ENCODE peak calls at places on chromosome 15, in five cellular contexts. One of them, this sample, is unnamed.

GRCh38 chr15:60580650-60581415 is 101.9 kb upstream of the ICE2 start:
- DNase-seq in IMR-90: no peak
- DNase-seq in endodermal cell: no peak
- DNase-seq in pancreas: no peak
- DNase-seq in A549: no peak
- DNase-seq in this sample: no peak

GRCh38 chr15:54803139-54803808 is 393.5 kb downstream of the RSL24D1 start:
- DNase-seq in IMR-90: peak; percentile 0
- DNase-seq in endodermal cell: no peak
- DNase-seq in pancreas: no peak
- DNase-seq in A549: peak; percentile 0
- DNase-seq in this sample: no peak

GRCh38 chr15:69451951-69452701 is 492 bp upstream of the RPLP1 start:
- DNase-seq in IMR-90: peak; percentile 56
- DNase-seq in endodermal cell: no peak
- DNase-seq in pancreas: no peak
- DNase-seq in A549: no peak
- DNase-seq in this sample: peak; percentile 30

GRCh38 chr15:40355976-40356585 is 1.9 kb upstream of the DISP2 start:
- DNase-seq in IMR-90: no peak
- DNase-seq in endodermal cell: no peak
- DNase-seq in pancreas: no peak
- DNase-seq in A549: no peak
- DNase-seq in this sample: no peak

GRCh38 chr15:40312370-40313158 is 4.8 kb upstream of the PLCB2 start:
- DNase-seq in IMR-90: no peak
- DNase-seq in endodermal cell: no peak
- DNase-seq in pancreas: peak; percentile 61
- DNase-seq in A549: no peak
- DNase-seq in this sample: no peak

GRCh38 chr15:38074029-38074428 is 139.6 kb downstream of the TMCO5A start:
- DNase-seq in IMR-90: no peak
- DNase-seq in endodermal cell: no peak
- DNase-seq in pancreas: no peak
- DNase-seq in A549: no peak
- DNase-seq in this sample: no peak

GRCh38 chr15:33034588-33034987 is 159.9 kb downstream of the FMN1 start:
- DNase-seq in IMR-90: no peak
- DNase-seq in endodermal cell: no peak
- DNase-seq in pancreas: no peak
- DNase-seq in A549: no peak
- DNase-seq in this sample: no peak

GRCh38 chr15:89679221-89679620 is at the start of gene PLIN1:
- DNase-seq in IMR-90: no peak
- DNase-seq in endodermal cell: no peak
- DNase-seq in pancreas: no peak
- DNase-seq in A549: no peak
- DNase-seq in this sample: no peak

GRCh38 chr15:34161329-34161953 is 48.5 kb downstream of the KATNBL1 start:
- DNase-seq in IMR-90: peak; percentile 11
- DNase-seq in endodermal cell: peak; percentile 58
- DNase-seq in pancreas: no peak
- DNase-seq in A549: peak; percentile 15
- DNase-seq in this sample: no peak

GRCh38 chr15:59689626-59690236 is 611 bp upstream of the BNIP2 start:
- DNase-seq in IMR-90: peak; percentile 47
- DNase-seq in endodermal cell: peak; percentile 91
- DNase-seq in pancreas: peak; percentile 89
- DNase-seq in A549: no peak
- DNase-seq in this sample: peak; percentile 76

GRCh38 chr15:38049876-38050275 is 115.4 kb downstream of the TMCO5A start:
- DNase-seq in IMR-90: no peak
- DNase-seq in endodermal cell: no peak
- DNase-seq in pancreas: no peak
- DNase-seq in A549: no peak
- DNase-seq in this sample: no peak

GRCh38 chr15:23397779-23398178 is 43.2 kb downstream of the GOLGA8S start:
- DNase-seq in IMR-90: no peak
- DNase-seq in endodermal cell: no peak
- DNase-seq in pancreas: no peak
- DNase-seq in A549: no peak
- DNase-seq in this sample: no peak

GRCh38 chr15:24961967-24962366 is 7.2 kb downstream of the SNRPN start:
- DNase-seq in IMR-90: no peak
- DNase-seq in endodermal cell: no peak
- DNase-seq in pancreas: no peak
- DNase-seq in A549: no peak
- DNase-seq in this sample: no peak

GRCh38 chr15:24962880-24963279 is 8.1 kb downstream of the SNRPN start:
- DNase-seq in IMR-90: no peak
- DNase-seq in endodermal cell: no peak
- DNase-seq in pancreas: no peak
- DNase-seq in A549: no peak
- DNase-seq in this sample: no peak

GRCh38 chr15:24971772-24972171 is 17.0 kb downstream of the SNRPN start:
- DNase-seq in IMR-90: no peak
- DNase-seq in endodermal cell: no peak
- DNase-seq in pancreas: no peak
- DNase-seq in A549: no peak
- DNase-seq in this sample: no peak

GRCh38 chr15:24971052-24971451 is 16.3 kb downstream of the SNRPN start:
- DNase-seq in IMR-90: no peak
- DNase-seq in endodermal cell: no peak
- DNase-seq in pancreas: no peak
- DNase-seq in A549: no peak
- DNase-seq in this sample: no peak

GRCh38 chr15:24966364-24967103 is 11.7 kb downstream of the SNRPN start:
- DNase-seq in IMR-90: no peak
- DNase-seq in endodermal cell: no peak
- DNase-seq in pancreas: no peak
- DNase-seq in A549: no peak
- DNase-seq in this sample: no peak
- H3K9me3 ChIP-seq in IMR-90: no peaks in the 10 kb centered on the region
- H3K9me3 ChIP-seq in endodermal cell: peaks cover 21% of the 10 kb centered on the region
- H3K9me3 ChIP-seq in pancreas: no peaks in the 10 kb centered on the region
- H3K9me3 ChIP-seq in A549: peaks cover 25% of the 10 kb centered on the region
- H3K9me3 ChIP-seq in this sample: no peaks in the 10 kb centered on the region

GRCh38 chr15:25179673-25180511 is 225.1 kb downstream of the SNRPN start:
- DNase-seq in IMR-90: no peak
- DNase-seq in endodermal cell: peak; percentile 12
- DNase-seq in pancreas: peak; percentile 42
- DNase-seq in A549: no peak
- DNase-seq in this sample: peak; percentile 5
- H3K9me3 ChIP-seq in IMR-90: peaks cover 83% of the 10 kb centered on the region
- H3K9me3 ChIP-seq in endodermal cell: peaks cover 6% of the 10 kb centered on the region
- H3K9me3 ChIP-seq in pancreas: no peaks in the 10 kb centered on the region
- H3K9me3 ChIP-seq in A549: no peaks in the 10 kb centered on the region
- H3K9me3 ChIP-seq in this sample: no peaks in the 10 kb centered on the region

GRCh38 chr15:25094519-25094918 is 139.7 kb downstream of the SNRPN start:
- DNase-seq in IMR-90: no peak
- DNase-seq in endodermal cell: peak; percentile 22
- DNase-seq in pancreas: no peak
- DNase-seq in A549: no peak
- DNase-seq in this sample: no peak
- H3K9me3 ChIP-seq in IMR-90: peaks cover 30% of the 10 kb centered on the region
- H3K9me3 ChIP-seq in endodermal cell: peaks cover 12% of the 10 kb centered on the region
- H3K9me3 ChIP-seq in pancreas: no peaks in the 10 kb centered on the region
- H3K9me3 ChIP-seq in A549: no peaks in the 10 kb centered on the region
- H3K9me3 ChIP-seq in this sample: peaks cover 44% of the 10 kb centered on the region

GRCh38 chr15:47570451-47570850 is 146.9 kb upstream of the SEMA6D start:
- DNase-seq in IMR-90: no peak
- DNase-seq in endodermal cell: no peak
- DNase-seq in pancreas: no peak
- DNase-seq in A549: no peak
- DNase-seq in this sample: no peak

GRCh38 chr15:47568030-47568429 is 149.3 kb upstream of the SEMA6D start:
- DNase-seq in IMR-90: no peak
- DNase-seq in endodermal cell: no peak
- DNase-seq in pancreas: no peak
- DNase-seq in A549: no peak
- DNase-seq in this sample: no peak

GRCh38 chr15:47566610-47567009 is 150.7 kb upstream of the SEMA6D start:
- DNase-seq in IMR-90: no peak
- DNase-seq in endodermal cell: no peak
- DNase-seq in pancreas: no peak
- DNase-seq in A549: no peak
- DNase-seq in this sample: no peak

GRCh38 chr15:47571241-47571640 is 146.1 kb upstream of the SEMA6D start:
- DNase-seq in IMR-90: no peak
- DNase-seq in endodermal cell: no peak
- DNase-seq in pancreas: no peak
- DNase-seq in A549: no peak
- DNase-seq in this sample: no peak

DNA sequence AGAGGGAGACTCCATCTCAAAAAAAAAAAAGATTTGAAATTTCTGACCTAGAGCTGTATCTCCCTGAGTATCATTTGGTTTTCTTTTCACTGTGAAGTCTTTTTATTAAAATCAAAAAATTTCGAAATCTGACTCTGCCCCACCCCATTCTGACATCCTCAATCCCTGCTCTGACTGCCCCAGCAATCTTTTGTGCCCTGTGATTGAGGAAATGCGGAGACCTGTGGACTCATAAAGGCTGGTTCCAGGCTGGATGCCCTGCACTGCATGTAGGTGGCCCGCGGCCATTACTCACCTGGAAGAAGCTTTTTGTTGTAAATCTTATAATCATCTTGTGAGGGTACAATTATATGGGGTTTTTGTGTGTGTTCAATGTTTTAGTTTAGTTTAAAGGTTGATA is 147.3 kb upstream of the SEMA6D start:
- DNase-seq in IMR-90: no peak
- DNase-seq in endodermal cell: no peak
- DNase-seq in pancreas: no peak
- DNase-seq in A549: no peak
- DNase-seq in this sample: no peak
- H3K9me3 ChIP-seq in IMR-90: no peaks in the 10 kb centered on the region
- H3K9me3 ChIP-seq in endodermal cell: no peaks in the 10 kb centered on the region
- H3K9me3 ChIP-seq in pancreas: no peaks in the 10 kb centered on the region
- H3K9me3 ChIP-seq in A549: no peaks in the 10 kb centered on the region
- H3K9me3 ChIP-seq in this sample: no peaks in the 10 kb centered on the region

DNA sequence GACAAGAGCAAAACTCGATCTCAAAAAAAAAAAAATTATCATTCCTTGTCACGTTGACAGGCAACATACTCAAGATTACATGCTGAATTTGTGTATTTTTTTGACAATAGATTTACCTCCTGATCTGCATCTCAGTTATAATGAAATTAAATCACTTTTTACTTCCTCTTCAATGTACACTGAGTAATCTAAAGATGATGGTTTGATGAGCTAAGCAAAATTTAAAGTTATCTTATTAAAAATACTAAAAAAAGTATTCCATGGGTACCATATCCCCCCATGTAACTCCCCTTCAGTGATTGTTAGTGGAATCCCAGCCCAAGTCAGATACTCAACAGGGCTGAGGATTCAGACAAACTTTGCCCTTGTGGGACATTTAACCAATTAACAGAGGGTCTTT is 463.2 kb downstream of the OCA2 start:
- DNase-seq in IMR-90: no peak
- DNase-seq in endodermal cell: no peak
- DNase-seq in pancreas: no peak
- DNase-seq in A549: no peak
- DNase-seq in this sample: no peak
- H3K9me3 ChIP-seq in IMR-90: peaks cover 19% of the 10 kb centered on the region
- H3K9me3 ChIP-seq in endodermal cell: no peaks in the 10 kb centered on the region
- H3K9me3 ChIP-seq in pancreas: no peaks in the 10 kb centered on the region
- H3K9me3 ChIP-seq in A549: peaks cover 15% of the 10 kb centered on the region
- H3K9me3 ChIP-seq in this sample: no peaks in the 10 kb centered on the region

GRCh38 chr15:79919090-79919748 is 22.4 kb upstream of the MTHFS start:
- DNase-seq in IMR-90: no peak
- DNase-seq in endodermal cell: peak; percentile 93
- DNase-seq in pancreas: no peak
- DNase-seq in A549: no peak
- DNase-seq in this sample: no peak
- H3K9me3 ChIP-seq in IMR-90: peaks cover 45% of the 10 kb centered on the region
- H3K9me3 ChIP-seq in endodermal cell: peaks cover 82% of the 10 kb centered on the region
- H3K9me3 ChIP-seq in pancreas: no peaks in the 10 kb centered on the region
- H3K9me3 ChIP-seq in A549: peaks cover 76% of the 10 kb centered on the region
- H3K9me3 ChIP-seq in this sample: peaks cover 41% of the 10 kb centered on the region

GRCh38 chr15:25094066-25094465 is 139.3 kb downstream of the SNRPN start:
- DNase-seq in IMR-90: no peak
- DNase-seq in endodermal cell: peak; percentile 26
- DNase-seq in pancreas: no peak
- DNase-seq in A549: no peak
- DNase-seq in this sample: no peak
- H3K9me3 ChIP-seq in IMR-90: peaks cover 34% of the 10 kb centered on the region
- H3K9me3 ChIP-seq in endodermal cell: peaks cover 12% of the 10 kb centered on the region
- H3K9me3 ChIP-seq in pancreas: no peaks in the 10 kb centered on the region
- H3K9me3 ChIP-seq in A549: no peaks in the 10 kb centered on the region
- H3K9me3 ChIP-seq in this sample: peaks cover 49% of the 10 kb centered on the region

DNA sequence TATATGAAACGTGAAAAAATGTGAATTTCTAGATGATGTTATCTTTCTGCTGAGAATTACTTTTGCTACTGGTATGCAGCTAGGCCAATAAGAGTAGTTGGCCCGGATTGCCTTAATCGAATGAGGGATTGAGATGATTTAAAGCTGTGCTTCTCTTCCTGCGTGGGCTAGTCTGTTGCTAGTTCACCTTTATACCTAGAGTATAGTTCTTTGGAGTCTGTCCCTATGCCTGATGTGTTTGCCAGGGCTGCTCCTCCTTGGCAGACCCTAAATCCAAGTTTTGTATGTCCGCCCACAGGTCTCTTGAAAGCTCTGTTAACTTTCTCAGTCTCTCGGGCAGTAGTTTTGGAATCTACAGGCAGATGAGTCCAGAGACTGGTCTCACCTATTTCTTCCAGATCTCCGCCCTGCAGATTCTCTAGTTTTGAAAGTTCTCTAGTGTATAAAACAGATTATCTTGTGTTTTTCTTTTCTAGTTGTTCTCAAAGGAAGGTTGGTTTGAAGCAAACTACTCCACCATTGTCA is 64.9 kb downstream of the MEF2A start:
- DNase-seq in IMR-90: no peak
- DNase-seq in endodermal cell: no peak
- DNase-seq in pancreas: no peak
- DNase-seq in A549: no peak
- DNase-seq in this sample: no peak
- H3K9me3 ChIP-seq in IMR-90: no peaks in the 10 kb centered on the region
- H3K9me3 ChIP-seq in endodermal cell: peaks cover 9% of the 10 kb centered on the region
- H3K9me3 ChIP-seq in pancreas: no peaks in the 10 kb centered on the region
- H3K9me3 ChIP-seq in A549: no peaks in the 10 kb centered on the region
- H3K9me3 ChIP-seq in this sample: no peaks in the 10 kb centered on the region

DNA sequence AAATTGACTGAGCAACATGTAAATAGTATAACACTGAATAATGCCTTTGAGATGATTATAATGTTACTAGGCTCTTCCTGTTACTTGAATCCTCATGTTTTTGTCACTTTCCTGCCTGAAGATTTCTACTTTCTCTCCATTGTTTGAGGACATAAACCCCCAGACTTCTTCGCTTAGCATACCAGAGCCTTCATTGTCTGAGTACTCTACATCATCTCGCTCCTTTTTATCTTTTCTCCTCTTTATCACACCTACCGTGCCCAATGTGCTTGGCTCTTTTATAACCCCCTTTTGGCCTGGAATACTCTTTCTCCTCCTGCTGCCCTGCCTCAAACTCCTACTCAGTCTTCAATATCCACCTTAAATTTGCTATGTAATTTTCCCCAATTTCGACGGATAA is 30.3 kb upstream of the MGA start:
- DNase-seq in IMR-90: no peak
- DNase-seq in endodermal cell: no peak
- DNase-seq in pancreas: no peak
- DNase-seq in A549: no peak
- DNase-seq in this sample: no peak
- H3K9me3 ChIP-seq in IMR-90: no peaks in the 10 kb centered on the region
- H3K9me3 ChIP-seq in endodermal cell: no peaks in the 10 kb centered on the region
- H3K9me3 ChIP-seq in pancreas: no peaks in the 10 kb centered on the region
- H3K9me3 ChIP-seq in A549: no peaks in the 10 kb centered on the region
- H3K9me3 ChIP-seq in this sample: no peaks in the 10 kb centered on the region

GRCh38 chr15:46676233-46677206 is 1040.8 kb upstream of the SEMA6D start:
- DNase-seq in IMR-90: no peak
- DNase-seq in endodermal cell: no peak
- DNase-seq in pancreas: no peak
- DNase-seq in A549: no peak
- DNase-seq in this sample: no peak
- H3K9me3 ChIP-seq in IMR-90: peaks cover 7% of the 10 kb centered on the region
- H3K9me3 ChIP-seq in endodermal cell: no peaks in the 10 kb centered on the region
- H3K9me3 ChIP-seq in pancreas: no peaks in the 10 kb centered on the region
- H3K9me3 ChIP-seq in A549: no peaks in the 10 kb centered on the region
- H3K9me3 ChIP-seq in this sample: no peaks in the 10 kb centered on the region

This sample was measured in uterus.